ENCODE peak calls at places on chromosomes 5 and 9, in five cellular contexts. One of them, this sample, is unnamed.

GRCh38 chr5:154707641-154708040 is 47.5 kb upstream of the LARP1 start:
- DNase-seq in mucosa of descending colon: no peak
- DNase-seq in fibroblast of mammary gland: no peak
- DNase-seq in DND-41: no peak
- DNase-seq in uterus: no peak
- DNase-seq in this sample: no peak

GRCh38 chr5:146620663-146621051 is 104.7 kb upstream of the GPR151 start:
- DNase-seq in mucosa of descending colon: no peak
- DNase-seq in fibroblast of mammary gland: no peak
- DNase-seq in DND-41: no peak
- DNase-seq in uterus: no peak
- DNase-seq in this sample: no peak

GRCh38 chr9:112867275-112867991 is 23.2 kb downstream of the SLC46A2 start:
- DNase-seq in mucosa of descending colon: peak; percentile 28
- DNase-seq in fibroblast of mammary gland: peak; percentile 90
- DNase-seq in DND-41: peak; percentile 10
- DNase-seq in uterus: no peak
- DNase-seq in this sample: peak; percentile 77

GRCh38 chr9:33155393-33155792 is 11.7 kb downstream of the B4GALT1 start:
- DNase-seq in mucosa of descending colon: no peak
- DNase-seq in fibroblast of mammary gland: no peak
- DNase-seq in DND-41: no peak
- DNase-seq in uterus: no peak
- DNase-seq in this sample: no peak

GRCh38 chr9:29118555-29118954 is 1545.3 kb upstream of the C9orf72 start:
- DNase-seq in mucosa of descending colon: no peak
- DNase-seq in fibroblast of mammary gland: no peak
- DNase-seq in DND-41: no peak
- DNase-seq in uterus: no peak
- DNase-seq in this sample: no peak

GRCh38 chr5:134100283-134101011 is 14.0 kb upstream of the TCF7 start:
- DNase-seq in mucosa of descending colon: peak; percentile 38
- DNase-seq in fibroblast of mammary gland: peak; percentile 51
- DNase-seq in DND-41: no peak
- DNase-seq in uterus: no peak
- DNase-seq in this sample: peak; percentile 78

GRCh38 chr9:79403495-79403894 is 168.3 kb upstream of the TLE4 start:
- DNase-seq in mucosa of descending colon: peak; percentile 3
- DNase-seq in fibroblast of mammary gland: no peak
- DNase-seq in DND-41: no peak
- DNase-seq in uterus: no peak
- DNase-seq in this sample: no peak

GRCh38 chr5:110262754-110263153 is 463.7 kb downstream of the TMEM232 start:
- DNase-seq in mucosa of descending colon: no peak
- DNase-seq in fibroblast of mammary gland: peak; percentile 21
- DNase-seq in DND-41: no peak
- DNase-seq in uterus: peak; percentile 16
- DNase-seq in this sample: peak; percentile 69

GRCh38 chr5:171308453-171309275 is at the start of gene TLX3:
- DNase-seq in mucosa of descending colon: no peak
- DNase-seq in fibroblast of mammary gland: no peak
- DNase-seq in DND-41: peak; percentile 89
- DNase-seq in uterus: no peak
- DNase-seq in this sample: no peak

GRCh38 chr9:33103381-33104110 is 27.1 kb upstream of the SMU1 start:
- DNase-seq in mucosa of descending colon: no peak
- DNase-seq in fibroblast of mammary gland: no peak
- DNase-seq in DND-41: no peak
- DNase-seq in uterus: no peak
- DNase-seq in this sample: peak; percentile 89

GRCh38 chr9:135671591-135672041 is 8.5 kb downstream of the LCN9 start:
- DNase-seq in mucosa of descending colon: no peak
- DNase-seq in fibroblast of mammary gland: no peak
- DNase-seq in DND-41: no peak
- DNase-seq in uterus: no peak
- DNase-seq in this sample: no peak

GRCh38 chr9:14749738-14750137 is 27.2 kb upstream of the CER1 start:
- DNase-seq in mucosa of descending colon: no peak
- DNase-seq in fibroblast of mammary gland: no peak
- DNase-seq in DND-41: peak; percentile 18
- DNase-seq in uterus: no peak
- DNase-seq in this sample: no peak

GRCh38 chr9:129712595-129713524 is 40.0 kb downstream of the PTGES start:
- DNase-seq in mucosa of descending colon: no peak
- DNase-seq in fibroblast of mammary gland: peak; percentile 94
- DNase-seq in DND-41: no peak
- DNase-seq in uterus: no peak
- DNase-seq in this sample: peak; percentile 84

GRCh38 chr9:16010221-16010620 is 457.4 kb downstream of the CCDC171 start:
- DNase-seq in mucosa of descending colon: no peak
- DNase-seq in fibroblast of mammary gland: peak; percentile 44
- DNase-seq in DND-41: no peak
- DNase-seq in uterus: no peak
- DNase-seq in this sample: no peak

GRCh38 chr5:115333164-115333563 is 36.7 kb upstream of the CCDC112 start:
- DNase-seq in mucosa of descending colon: no peak
- DNase-seq in fibroblast of mammary gland: peak; percentile 47
- DNase-seq in DND-41: peak; percentile 9
- DNase-seq in uterus: no peak
- DNase-seq in this sample: no peak

GRCh38 chr5:133664422-133664821 is 52.1 kb upstream of the FSTL4 start:
- DNase-seq in mucosa of descending colon: no peak
- DNase-seq in fibroblast of mammary gland: peak; percentile 59
- DNase-seq in DND-41: no peak
- DNase-seq in uterus: no peak
- DNase-seq in this sample: no peak

GRCh38 chr5:168471785-168472184 is 14.5 kb upstream of the RARS1 start:
- DNase-seq in mucosa of descending colon: no peak
- DNase-seq in fibroblast of mammary gland: peak; percentile 65
- DNase-seq in DND-41: no peak
- DNase-seq in uterus: no peak
- DNase-seq in this sample: peak; percentile 11

GRCh38 chr5:38473008-38473407 is 83.4 kb downstream of the LIFR start:
- DNase-seq in mucosa of descending colon: no peak
- DNase-seq in fibroblast of mammary gland: no peak
- DNase-seq in DND-41: no peak
- DNase-seq in uterus: no peak
- DNase-seq in this sample: no peak

GRCh38 chr9:32394381-32395049 is 10.1 kb downstream of the ACO1 start:
- DNase-seq in mucosa of descending colon: no peak
- DNase-seq in fibroblast of mammary gland: peak; percentile 24
- DNase-seq in DND-41: no peak
- DNase-seq in uterus: no peak
- DNase-seq in this sample: no peak

GRCh38 chr9:137672907-137673791 is 54.3 kb downstream of the EHMT1 start:
- DNase-seq in mucosa of descending colon: peak; percentile 66
- DNase-seq in fibroblast of mammary gland: peak; percentile 83
- DNase-seq in DND-41: peak; percentile 40
- DNase-seq in uterus: no peak
- DNase-seq in this sample: peak; percentile 85

DNA sequence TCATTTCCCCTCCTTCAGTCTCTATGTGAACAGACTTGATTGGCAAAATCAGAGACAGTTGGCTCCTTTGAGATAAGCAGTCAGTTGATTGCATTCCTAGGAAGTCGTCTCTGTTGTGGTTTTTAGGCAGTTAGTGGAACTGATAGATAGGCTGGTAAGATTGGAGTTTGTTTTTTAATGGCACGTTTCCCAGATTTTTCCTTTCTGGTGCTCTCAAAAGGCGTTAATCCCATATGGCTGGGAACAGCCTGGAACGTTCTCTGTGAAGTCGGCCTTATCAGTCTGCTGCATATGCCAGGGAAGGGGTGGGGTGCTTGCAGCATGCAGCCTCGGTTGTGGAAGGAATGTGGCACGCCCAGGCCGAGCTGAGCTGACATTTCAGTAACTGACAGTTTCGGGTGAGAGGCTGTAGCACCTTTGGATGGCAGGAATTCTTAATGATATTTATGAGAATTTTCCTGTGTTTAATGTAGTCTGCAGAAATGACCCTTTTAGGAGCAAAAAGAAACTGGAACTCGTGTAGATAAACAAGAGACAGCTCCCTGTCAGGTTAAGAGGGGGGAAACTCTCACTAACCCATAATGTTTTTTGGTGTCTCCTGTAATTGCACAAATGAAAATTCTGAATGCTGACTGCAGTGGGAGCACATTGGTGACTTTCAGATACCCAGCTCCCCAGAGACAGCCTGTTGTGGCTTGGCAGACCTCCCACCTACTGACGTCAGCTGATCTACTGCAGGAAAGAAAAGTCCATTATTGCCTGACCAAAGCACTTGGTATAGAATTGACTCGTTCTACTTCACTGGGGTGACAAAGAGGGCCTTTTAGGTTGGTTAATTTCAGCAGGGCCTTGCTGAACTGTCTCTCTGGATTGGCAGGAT is 6.3 kb downstream of the SPTAN1 start:
- DNase-seq in mucosa of descending colon: peak; percentile 89
- DNase-seq in fibroblast of mammary gland: peak; percentile 94
- DNase-seq in DND-41: peak; percentile 50
- DNase-seq in uterus: peak; percentile 78
- DNase-seq in this sample: peak; percentile 96
- H3K4me3 ChIP-seq in mucosa of descending colon: no peak overlapping the region
- H3K4me3 ChIP-seq in fibroblast of mammary gland: peak overlapping the region; percentile 16
- H3K4me3 ChIP-seq in DND-41: no peak overlapping the region
- H3K4me3 ChIP-seq in uterus: no peak overlapping the region
- H3K4me3 ChIP-seq in this sample: peak overlapping the region; percentile 40

GRCh38 chr5:74556631-74557595 is 83.6 kb downstream of the ENC1 start:
- DNase-seq in mucosa of descending colon: no peak
- DNase-seq in fibroblast of mammary gland: peak; percentile 18
- DNase-seq in DND-41: no peak
- DNase-seq in uterus: no peak
- DNase-seq in this sample: peak; percentile 44
- TF ChIP-seq CTCF in mucosa of descending colon: no peak
- TF ChIP-seq CTCF in fibroblast of mammary gland: no peak
- TF ChIP-seq CTCF in DND-41: no peak
- TF ChIP-seq CTCF in uterus: no peak
- TF ChIP-seq CTCF in this sample: no peak

GRCh38 chr9:114348261-114348905 is 18.7 kb downstream of the ORM2 start:
- DNase-seq in mucosa of descending colon: no peak
- DNase-seq in fibroblast of mammary gland: no peak
- DNase-seq in DND-41: no peak
- DNase-seq in uterus: no peak
- DNase-seq in this sample: no peak
- H3K4me3 ChIP-seq in mucosa of descending colon: no peak overlapping the region
- H3K4me3 ChIP-seq in fibroblast of mammary gland: no peak overlapping the region
- H3K4me3 ChIP-seq in DND-41: no peak overlapping the region
- H3K4me3 ChIP-seq in uterus: no peak overlapping the region
- H3K4me3 ChIP-seq in this sample: no peak overlapping the region

DNA sequence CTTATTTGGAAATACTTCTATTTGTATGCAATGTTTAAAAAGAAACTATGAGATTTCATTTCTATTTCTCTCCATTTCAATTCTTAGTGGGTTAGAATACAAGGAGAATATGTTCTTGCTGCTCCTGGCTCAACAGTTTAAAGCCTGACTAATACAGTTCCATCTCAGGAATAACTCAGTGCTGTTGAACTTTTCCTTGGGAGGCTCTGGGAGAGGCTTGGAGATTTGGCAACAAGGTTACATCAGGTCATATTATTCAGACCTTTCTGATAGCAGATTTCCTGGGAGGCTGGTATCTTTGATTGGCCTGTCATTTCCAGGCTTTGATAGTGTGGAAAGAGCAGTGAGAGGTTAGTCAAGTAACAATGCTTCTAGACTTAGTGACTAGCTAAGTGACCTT is 481.7 kb upstream of the KLF4 start:
- DNase-seq in mucosa of descending colon: no peak
- DNase-seq in fibroblast of mammary gland: no peak
- DNase-seq in DND-41: no peak
- DNase-seq in uterus: no peak
- DNase-seq in this sample: peak; percentile 55
- TF ChIP-seq CTCF in mucosa of descending colon: no peak
- TF ChIP-seq CTCF in fibroblast of mammary gland: no peak
- TF ChIP-seq CTCF in DND-41: no peak
- TF ChIP-seq CTCF in uterus: no peak
- TF ChIP-seq CTCF in this sample: no peak

GRCh38 chr9:38700695-38701094 is 19.2 kb downstream of the FAM240B start:
- DNase-seq in mucosa of descending colon: no peak
- DNase-seq in fibroblast of mammary gland: peak; percentile 28
- DNase-seq in DND-41: no peak
- DNase-seq in uterus: no peak
- DNase-seq in this sample: peak; percentile 46
- H3K4me3 ChIP-seq in mucosa of descending colon: no peak overlapping the region
- H3K4me3 ChIP-seq in fibroblast of mammary gland: no peak overlapping the region
- H3K4me3 ChIP-seq in DND-41: no peak overlapping the region
- H3K4me3 ChIP-seq in uterus: no peak overlapping the region
- H3K4me3 ChIP-seq in this sample: no peak overlapping the region

DNA sequence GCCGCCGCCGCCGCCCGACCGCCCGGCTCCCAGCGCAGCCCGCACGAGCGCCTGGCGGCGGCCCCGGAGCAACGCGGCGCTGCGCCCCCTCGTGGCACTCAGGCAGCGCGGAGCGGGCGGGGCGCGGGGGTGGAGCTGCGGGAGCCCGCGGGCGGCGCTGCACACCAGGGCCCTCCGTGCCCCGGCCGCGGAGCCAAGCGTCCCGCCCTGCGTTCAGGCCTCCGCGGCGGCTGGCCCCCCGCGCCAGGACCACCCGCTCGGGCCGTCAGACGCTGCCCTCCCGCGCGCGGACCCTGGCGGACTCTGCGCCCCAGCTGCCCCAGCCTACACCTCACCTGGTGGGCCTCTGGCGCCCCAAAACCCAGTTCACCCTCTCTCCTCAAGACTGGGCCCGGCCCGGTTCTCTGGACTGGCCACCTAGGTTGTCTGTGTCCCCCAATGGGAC is at the start of gene RASGEF1C:
- DNase-seq in mucosa of descending colon: peak; percentile 67
- DNase-seq in fibroblast of mammary gland: peak; percentile 40
- DNase-seq in DND-41: peak; percentile 49
- DNase-seq in uterus: peak; percentile 38
- DNase-seq in this sample: peak; percentile 47
- TF ChIP-seq CTCF in mucosa of descending colon: peak; percentile 24
- TF ChIP-seq CTCF in fibroblast of mammary gland: no peak
- TF ChIP-seq CTCF in DND-41: peak; percentile 46
- TF ChIP-seq CTCF in uterus: peak; percentile 71
- TF ChIP-seq CTCF in this sample: peak; percentile 44

GRCh38 chr5:66660401-66660800 is 64.2 kb downstream of the MAST4 start:
- DNase-seq in mucosa of descending colon: no peak
- DNase-seq in fibroblast of mammary gland: peak; percentile 36
- DNase-seq in DND-41: no peak
- DNase-seq in uterus: no peak
- DNase-seq in this sample: peak; percentile 14
- H3K4me3 ChIP-seq in mucosa of descending colon: no peak overlapping the region
- H3K4me3 ChIP-seq in fibroblast of mammary gland: no peak overlapping the region
- H3K4me3 ChIP-seq in DND-41: no peak overlapping the region
- H3K4me3 ChIP-seq in uterus: no peak overlapping the region
- H3K4me3 ChIP-seq in this sample: no peak overlapping the region